ENCODE peak calls at places on chromosomes 7 and 10, in seven cellular contexts. J is sigmoid colon, Q is adrenal gland, W is psoas muscle, E is left ventricle myocardium inferior, C is lung, Y is GM23338. L is an unnamed sample.

GRCh38 chr7:134174797-134175261 is 47.7 kb downstream of the LRGUK start:
- DNase-seq in E (no peak), W (no peak), J (no peak), C (no peak), Y (no peak), Q (peak; percentile 65), L (no peak)

GRCh38 chr10:45408421-45409319 is 34.7 kb downstream of the ALOX5 start:
- DNase-seq in Y (no peak), Q (no peak), W (peak; percentile 52), C (no peak), E (no peak), J (no peak), L (no peak)

GRCh38 chr10:45675388-45675787 is 2.8 kb upstream of the ZFAND4 start:
- DNase-seq in C (no peak), Q (no peak), W (no peak), J (no peak), E (no peak), Y (no peak), L (no peak)

GRCh38 chr10:98149858-98150257 is 15.4 kb downstream of the R3HCC1L start:
- DNase-seq in Y (no peak), J (no peak), E (no peak), C (no peak), W (no peak), Q (no peak), L (no peak)

GRCh38 chr7:39353615-39354376 is 212.4 kb upstream of the YAE1 start:
- DNase-seq in J (peak; percentile 76), E (peak; percentile 18), W (no peak), C (peak; percentile 33), Y (peak; percentile 77), Q (peak; percentile 15), L (peak; percentile 59)

GRCh38 chr10:124569623-124570470 is 108.2 kb downstream of the LHPP start:
- DNase-seq in Y (no peak), J (peak; percentile 29), Q (no peak), C (no peak), E (no peak), W (no peak), L (no peak)

GRCh38 chr10:97676770-97677581 is 10.1 kb downstream of the AVPI1 start:
- DNase-seq in J (no peak), C (peak; percentile 44), Y (peak; percentile 75), Q (no peak), W (no peak), E (no peak), L (peak; percentile 28)

GRCh38 chr7:152956006-152956405 is 196.5 kb downstream of the ACTR3B start:
- DNase-seq in W (no peak), E (no peak), Q (no peak), Y (peak; percentile 59), J (no peak), C (no peak), L (no peak)

GRCh38 chr10:95550073-95550672 is 11.0 kb downstream of the SORBS1 start:
- DNase-seq in Y (no peak), E (no peak), J (no peak), Q (no peak), C (no peak), W (no peak), L (no peak)

GRCh38 chr10:103238506-103239252 is 7.0 kb upstream of the RPEL1 start:
- DNase-seq in W (no peak), E (no peak), C (peak; percentile 54), J (no peak), Q (peak; percentile 41), Y (peak; percentile 88), L (no peak)

GRCh38 chr10:124381011-124381591 is 37.6 kb downstream of the OAT start:
- DNase-seq in Y (no peak), Q (no peak), J (peak; percentile 34), E (no peak), W (no peak), C (no peak), L (no peak)

GRCh38 chr10:44824607-44825006 is 86.5 kb upstream of the TMEM72 start:
- DNase-seq in J (no peak), C (no peak), Q (no peak), E (no peak), W (no peak), Y (no peak), L (no peak)

GRCh38 chr7:55370001-55370400 is 4.9 kb downstream of the LANCL2 start:
- DNase-seq in C (no peak), W (no peak), Q (no peak), J (no peak), E (no peak), Y (no peak), L (no peak)

GRCh38 chr7:6478186-6478585 is 30.4 kb upstream of the DAGLB start:
- DNase-seq in E (no peak), Q (no peak), C (no peak), J (no peak), W (no peak), Y (no peak), L (no peak)

GRCh38 chr10:83585686-83586085 is 553.6 kb upstream of the GHITM start:
- DNase-seq in Q (no peak), W (no peak), J (no peak), Y (no peak), C (no peak), E (no peak), L (no peak)
- H3K27me3 ChIP-seq in Q (no peaks in the 10 kb centered on the region), W (no peaks in the 10 kb centered on the region), J (no peaks in the 10 kb centered on the region), Y (no peaks in the 10 kb centered on the region), C (no peaks in the 10 kb centered on the region), E (no peaks in the 10 kb centered on the region), L (no peaks in the 10 kb centered on the region)

DNA sequence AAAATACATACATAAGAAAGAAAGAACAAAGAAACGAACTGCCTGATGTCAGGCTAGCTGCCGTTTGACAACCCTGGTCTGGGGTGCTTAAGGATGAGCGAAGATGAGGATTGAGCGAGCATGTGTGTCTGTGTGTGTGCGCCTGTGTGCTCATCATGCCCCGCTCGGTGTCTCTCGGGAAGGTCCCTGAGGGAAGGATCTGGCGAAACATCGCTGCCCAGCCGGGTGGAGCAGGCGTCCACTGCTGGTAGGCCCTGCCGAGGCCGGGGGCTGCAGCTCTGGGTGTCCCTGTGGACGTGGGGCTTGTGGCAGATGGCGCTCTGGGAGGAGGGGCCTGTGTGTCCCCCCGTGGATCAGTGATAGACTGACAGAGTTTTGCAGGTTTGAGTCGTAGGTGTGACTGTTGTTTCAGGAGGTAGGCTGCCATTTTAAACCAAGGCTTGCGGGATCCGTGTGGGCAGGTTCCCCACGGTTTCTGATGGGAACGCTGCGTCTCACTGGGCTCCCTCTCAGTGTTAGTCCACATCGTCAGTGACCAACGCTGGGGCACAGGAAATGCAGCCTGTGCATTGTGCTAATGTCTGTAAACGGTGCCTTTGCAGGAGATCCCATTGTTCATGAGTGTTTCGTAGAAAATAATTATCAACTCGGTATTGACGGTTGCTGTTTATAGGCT is 5.9 kb upstream of the SUN1 start:
- DNase-seq in Q (no peak), W (peak; percentile 76), E (no peak), J (peak; percentile 64), C (no peak), Y (peak; percentile 30), L (no peak)
- H3K27ac ChIP-seq in Q (peak overlapping the region; percentile 40), W (peak overlapping the region; percentile 96), E (peak overlapping the region; percentile 95), J (peak overlapping the region; percentile 74), C (peak overlapping the region; percentile 1), Y (peak overlapping the region; percentile 74), L (peak overlapping the region; percentile 99)

GRCh38 chr10:131160219-131160875 is 151.2 kb downstream of the TCERG1L start:
- DNase-seq in J (peak; percentile 48), E (no peak), W (no peak), Y (no peak), C (no peak), Q (no peak), L (no peak)

GRCh38 chr10:131158695-131159094 is 152.8 kb downstream of the TCERG1L start:
- DNase-seq in E (no peak), Q (no peak), Y (no peak), J (no peak), C (no peak), W (no peak), L (no peak)

GRCh38 chr10:131161087-131161486 is 150.4 kb downstream of the TCERG1L start:
- DNase-seq in Y (no peak), C (no peak), E (no peak), J (no peak), W (no peak), Q (no peak), L (no peak)

GRCh38 chr10:131157899-131158298 is 153.6 kb downstream of the TCERG1L start:
- DNase-seq in J (no peak), Y (no peak), W (no peak), C (no peak), E (no peak), Q (no peak), L (no peak)

GRCh38 chr10:131159771-131160170 is 151.8 kb downstream of the TCERG1L start:
- DNase-seq in E (no peak), W (no peak), J (no peak), Y (no peak), C (no peak), Q (no peak), L (no peak)
- H3K4me1 ChIP-seq in E (no peaks in the 10 kb centered on the region), W (no peaks in the 10 kb centered on the region), J (no peaks in the 10 kb centered on the region), Y (no peaks in the 10 kb centered on the region), C (no peaks in the 10 kb centered on the region), Q (no peaks in the 10 kb centered on the region), L (no peaks in the 10 kb centered on the region)

DNA sequence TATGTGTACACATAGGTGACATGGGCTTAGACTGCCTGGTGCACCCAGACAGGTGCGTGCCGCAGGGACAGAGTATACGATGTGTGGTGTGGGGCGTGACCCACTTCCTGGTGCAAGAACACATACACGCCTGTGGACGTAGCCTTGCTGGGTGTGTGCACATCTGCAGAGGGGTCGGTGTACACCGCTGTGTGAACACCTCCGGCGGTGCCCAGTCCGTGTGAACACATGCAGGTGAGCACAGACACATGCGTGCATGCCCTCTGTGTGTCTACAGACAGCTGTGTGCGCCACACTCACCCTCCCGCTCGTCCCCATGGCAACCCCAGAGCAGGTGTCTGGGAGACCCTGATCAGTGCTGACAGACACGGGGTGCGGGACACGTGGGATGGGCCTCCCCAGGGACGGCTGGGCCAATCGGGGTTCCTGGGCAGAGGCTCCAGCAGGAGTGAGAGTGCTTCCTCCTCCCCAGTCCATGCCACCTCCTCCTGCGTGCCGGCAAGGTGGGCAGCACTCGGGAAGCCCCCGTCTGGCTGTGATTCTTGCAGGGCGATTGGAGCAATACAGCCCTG is 23.4 kb downstream of the ELFN1 start:
- DNase-seq in W (peak; percentile 51), E (peak; percentile 12), C (no peak), Q (peak; percentile 7), J (peak; percentile 61), Y (no peak), L (peak; percentile 8)
- H3K27me3 ChIP-seq in W (peaks cover 2% of the 10 kb centered on the region), E (peaks cover 5% of the 10 kb centered on the region), C (no peaks in the 10 kb centered on the region), Q (peaks cover 7% of the 10 kb centered on the region), J (peaks cover 3% of the 10 kb centered on the region), Y (no peaks in the 10 kb centered on the region), L (no peaks in the 10 kb centered on the region)

DNA sequence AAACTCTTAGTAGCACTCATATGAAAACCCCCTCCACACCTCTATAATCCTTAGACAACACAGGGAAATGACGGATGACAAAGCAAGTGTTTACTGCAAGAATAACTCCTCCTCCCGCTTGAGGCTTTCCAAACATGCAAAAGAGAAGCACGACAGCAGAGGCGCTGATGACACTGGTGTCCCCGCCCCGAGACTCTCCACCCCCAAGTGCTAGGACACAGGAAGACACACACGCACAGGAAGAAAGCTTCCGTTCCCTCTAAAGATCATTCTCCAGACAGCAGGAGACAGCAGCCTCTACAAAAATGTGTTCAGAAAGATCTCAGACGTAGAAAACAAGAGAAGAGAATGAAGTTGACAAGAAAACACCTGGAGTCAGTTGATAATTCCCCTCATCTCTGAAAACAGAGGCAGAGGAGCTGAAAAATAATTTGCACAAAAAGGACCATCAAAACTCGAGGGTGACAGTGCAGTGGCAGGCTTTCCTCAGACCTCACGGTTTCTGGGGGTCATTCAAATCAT is 90.2 kb downstream of the DLG5 start:
- DNase-seq in W (peak; percentile 78), J (no peak), C (peak; percentile 57), Q (peak; percentile 73), E (peak; percentile 67), Y (no peak), L (no peak)
- H3K27ac ChIP-seq in W (no peak overlapping the region), J (no peak overlapping the region), C (peak overlapping the region; percentile 67), Q (peak overlapping the region; percentile 87), E (peak overlapping the region; percentile 70), Y (peak overlapping the region; percentile 65), L (no peak overlapping the region)